ENCODE peak calls at places on chromosomes 7 and 10, in five cellular contexts. M, J, C, D and L are unnamed samples.

GRCh38 chr7:123260428-123260960 is 60.7 kb upstream of the SLC13A1 start:
- DNase-seq in M (no peak), J (no peak), C (no peak), D (no peak), L (no peak)

GRCh38 chr10:73875139-73875475 is 752 bp upstream of the CAMK2G start:
- DNase-seq in M (no peak), J (no peak), C (no peak), D (no peak), L (no peak)

GRCh38 chr10:22316286-22317120 is at the start of gene COMMD3:
- DNase-seq in M (peak), J (peak), C (peak), D (peak), L (peak)

GRCh38 chr7:75611557-75612178 is 119.5 kb downstream of the SPDYE5 start:
- DNase-seq in M (no peak), J (peak), C (peak), D (peak), L (no peak)

GRCh38 chr10:20888620-20889337 is 8.3 kb downstream of the NEBL start:
- DNase-seq in M (peak), J (no peak), C (no peak), D (no peak), L (no peak)

GRCh38 chr10:126571203-126571602 is 99.3 kb downstream of the C10orf90 start:
- DNase-seq in M (no peak), J (no peak), C (peak), D (peak), L (no peak)

GRCh38 chr7:69412331-69413146 is 185.7 kb upstream of the AUTS2 start:
- DNase-seq in M (peak), J (no peak), C (no peak), D (peak), L (no peak)

GRCh38 chr7:129426482-129426881 is 7.8 kb upstream of the STRIP2 start:
- DNase-seq in M (no peak), J (no peak), C (no peak), D (no peak), L (no peak)

GRCh38 chr7:33745934-33746333 is 159.4 kb upstream of the BMPER start:
- DNase-seq in M (peak), J (no peak), C (no peak), D (no peak), L (peak)

GRCh38 chr10:76401006-76401405 is 969.6 kb downstream of the LRMDA start:
- DNase-seq in M (no peak), J (no peak), C (no peak), D (no peak), L (no peak)

GRCh38 chr7:18663321-18663720 is 167.8 kb downstream of the HDAC9 start:
- DNase-seq in M (no peak), J (no peak), C (no peak), D (no peak), L (no peak)

GRCh38 chr10:89207181-89207800 is at the start of gene CH25H:
- DNase-seq in M (peak), J (peak), C (peak), D (peak), L (peak)

GRCh38 chr10:78920011-78920410 is 148.8 kb upstream of the ZMIZ1 start:
- DNase-seq in M (no peak), J (no peak), C (no peak), D (no peak), L (no peak)

GRCh38 chr7:120985130-120985758 is 3.3 kb upstream of the CPED1 start:
- DNase-seq in M (no peak), J (no peak), C (no peak), D (peak), L (peak)

GRCh38 chr7:47568569-47568968 is 13.3 kb downstream of the TNS3 start:
- DNase-seq in M (no peak), J (no peak), C (no peak), D (no peak), L (no peak)

GRCh38 chr10:82961864-82962263 is 1086.9 kb downstream of the NRG3 start:
- DNase-seq in M (no peak), J (no peak), C (no peak), D (peak), L (no peak)

DNA sequence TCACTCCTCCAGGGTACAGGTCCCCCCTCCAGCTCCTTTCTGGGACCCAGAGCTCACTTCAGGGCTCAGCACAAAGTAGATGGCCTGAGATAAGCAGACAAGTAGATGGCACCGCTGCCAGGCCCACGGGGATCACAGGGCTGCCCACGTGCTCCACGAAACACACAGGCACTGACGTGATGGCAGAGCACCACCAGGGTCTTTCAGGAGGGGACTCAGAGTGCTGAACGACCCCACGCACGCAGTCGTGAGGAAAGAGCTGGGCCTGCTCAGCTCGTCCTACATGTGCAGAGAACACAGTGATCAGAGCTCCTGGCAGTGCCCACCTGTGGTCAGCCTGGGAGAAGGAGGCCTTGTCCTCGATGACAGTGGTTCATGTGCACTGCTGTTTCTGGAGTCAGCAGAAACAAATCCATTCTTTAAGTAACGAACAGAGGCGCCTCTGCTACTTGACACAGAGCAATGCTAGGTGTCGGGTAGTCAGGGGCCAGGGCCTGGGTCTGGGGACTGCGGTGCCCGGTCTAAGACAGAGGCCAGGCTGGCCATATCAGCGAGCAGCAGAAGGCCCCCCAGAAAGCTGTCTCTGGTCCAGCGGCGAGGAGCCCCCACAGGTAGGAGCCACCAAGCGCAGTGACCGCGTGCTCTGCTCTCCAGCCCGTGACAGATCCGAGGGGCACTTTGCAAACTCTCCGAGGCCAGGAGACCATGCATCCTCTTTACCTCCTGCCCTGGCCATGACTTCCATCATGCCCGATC is 129.8 kb upstream of the FAM20C start:
- DNase-seq in M (no peak), J (no peak), C (no peak), D (no peak), L (no peak)
- H2BK15ac ChIP-seq in M (no peak), J (peak), C (no peak), D (no peak), L (no peak)

GRCh38 chr10:48552946-48553564 is 51.8 kb downstream of the ARHGAP22 start:
- DNase-seq in M (no peak), J (no peak), C (no peak), D (no peak), L (no peak)

GRCh38 chr10:48554246-48554645 is 50.6 kb downstream of the ARHGAP22 start:
- DNase-seq in M (no peak), J (no peak), C (no peak), D (no peak), L (no peak)

GRCh38 chr10:48555310-48556042 is 49.4 kb downstream of the ARHGAP22 start:
- DNase-seq in M (no peak), J (no peak), C (peak), D (no peak), L (no peak)

GRCh38 chr10:48556065-48556464 is 48.8 kb downstream of the ARHGAP22 start:
- DNase-seq in M (no peak), J (no peak), C (no peak), D (no peak), L (no peak)

GRCh38 chr10:48554668-48555067 is 50.2 kb downstream of the ARHGAP22 start:
- DNase-seq in M (no peak), J (no peak), C (no peak), D (no peak), L (peak)
- H2BK15ac ChIP-seq in M (no peak), J (no peak), C (no peak), D (no peak), L (no peak)

GRCh38 chr10:97944772-97945171 is 85.6 kb downstream of the CRTAC1 start:
- DNase-seq in M (no peak), J (no peak), C (no peak), D (no peak), L (no peak)
- H2BK15ac ChIP-seq in M (no peak), J (no peak), C (no peak), D (no peak), L (no peak)

GRCh38 chr7:2607122-2607912 is 24.5 kb upstream of the TTYH3 start:
- DNase-seq in M (no peak), J (no peak), C (no peak), D (no peak), L (no peak)
- H2BK15ac ChIP-seq in M (no peak), J (no peak), C (no peak), D (no peak), L (no peak)

DNA sequence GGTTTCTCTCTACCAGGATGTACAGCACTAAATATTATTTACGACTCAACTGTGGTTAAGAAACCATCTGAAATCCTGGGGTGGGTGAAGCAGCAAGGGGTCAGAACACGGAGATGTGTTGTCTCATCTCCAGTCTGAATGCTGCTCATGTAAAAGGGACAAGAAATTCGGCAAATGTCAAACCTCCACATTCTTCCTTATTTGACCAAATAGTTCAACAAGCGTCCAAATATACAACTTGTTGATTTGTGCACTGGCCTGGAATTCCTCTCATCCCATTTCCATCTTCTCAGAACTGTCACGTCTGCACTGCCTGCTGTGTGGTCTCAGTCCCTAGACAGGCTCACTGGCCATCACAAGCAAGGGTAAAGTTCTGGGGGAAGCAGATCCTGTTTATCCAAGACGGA is 520.0 kb downstream of the PARD3 start:
- DNase-seq in M (peak), J (no peak), C (no peak), D (no peak), L (peak)
- H2BK15ac ChIP-seq in M (no peak), J (no peak), C (no peak), D (no peak), L (no peak)

GRCh38 chr10:69912584-69912983 is 110.9 kb downstream of the COL13A1 start:
- DNase-seq in M (peak), J (no peak), C (no peak), D (no peak), L (no peak)
- H2BK15ac ChIP-seq in M (no peak), J (no peak), C (no peak), D (no peak), L (no peak)

GRCh38 chr7:2883101-2883500 is 39.0 kb upstream of the GNA12 start:
- DNase-seq in M (no peak), J (no peak), C (no peak), D (no peak), L (no peak)

GRCh38 chr7:2882111-2882510 is 38.0 kb upstream of the GNA12 start:
- DNase-seq in M (no peak), J (no peak), C (no peak), D (no peak), L (no peak)

GRCh38 chr7:2886900-2887299 is 42.8 kb upstream of the GNA12 start:
- DNase-seq in M (peak), J (peak), C (peak), D (peak), L (peak)

GRCh38 chr7:2886391-2886790 is 42.3 kb upstream of the GNA12 start:
- DNase-seq in M (no peak), J (no peak), C (no peak), D (no peak), L (no peak)

GRCh38 chr7:2884161-2884560 is 40.1 kb upstream of the GNA12 start:
- DNase-seq in M (no peak), J (no peak), C (no peak), D (no peak), L (no peak)
- H2BK15ac ChIP-seq in M (no peak), J (no peak), C (no peak), D (no peak), L (no peak)

GRCh38 chr10:123102673-123103072 is 33.1 kb upstream of the HMX3 start:
- DNase-seq in M (no peak), J (no peak), C (peak), D (no peak), L (no peak)
- H2BK15ac ChIP-seq in M (no peak), J (no peak), C (no peak), D (no peak), L (no peak)

DNA sequence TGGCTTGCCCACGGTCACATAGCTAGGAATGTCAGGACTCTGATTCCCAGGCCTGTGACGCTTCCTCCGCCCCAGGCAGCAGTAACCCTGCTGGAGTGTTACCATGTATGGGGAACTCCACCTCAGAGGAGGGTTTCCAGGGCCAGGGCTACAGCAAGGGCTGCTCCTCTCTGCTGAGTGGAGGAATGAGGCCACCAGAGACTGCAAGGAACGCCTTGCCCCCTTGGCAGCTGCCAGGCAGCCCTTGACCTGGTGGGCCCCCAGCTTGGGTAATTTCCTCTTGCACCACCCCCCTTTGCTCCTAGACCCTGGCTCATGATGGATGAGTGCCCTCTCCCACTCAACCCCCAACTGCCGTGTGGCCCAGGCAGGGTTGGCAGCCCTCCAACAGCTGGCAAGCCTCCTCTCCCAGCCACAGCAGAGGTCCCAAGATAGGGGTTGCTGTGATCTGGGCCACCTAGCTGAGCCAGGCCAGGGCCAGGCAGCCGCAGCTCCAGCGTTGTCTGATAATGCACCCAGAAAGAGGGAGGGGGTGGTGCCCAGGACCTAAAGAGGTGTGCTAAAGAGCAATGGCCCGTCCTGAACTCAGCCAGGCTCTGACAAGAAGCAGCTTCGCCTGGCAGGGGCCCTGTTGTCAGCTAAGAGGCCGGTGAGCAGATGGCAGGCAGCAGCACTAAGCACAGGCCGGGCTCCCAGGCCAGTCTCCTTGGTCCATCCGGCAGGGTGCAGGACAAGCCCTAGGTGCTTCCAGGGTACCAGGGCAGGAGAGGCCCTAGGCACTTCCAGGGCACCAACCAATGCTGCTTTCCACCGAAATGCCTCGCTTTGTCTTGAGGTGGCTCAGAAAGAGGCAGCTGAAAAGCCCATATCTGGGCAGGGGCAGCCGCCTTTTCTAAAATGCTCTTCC is 35.4 kb downstream of the DRGX start:
- DNase-seq in M (no peak), J (no peak), C (peak), D (peak), L (no peak)
- H2BK15ac ChIP-seq in M (no peak), J (no peak), C (no peak), D (no peak), L (no peak)

DNA sequence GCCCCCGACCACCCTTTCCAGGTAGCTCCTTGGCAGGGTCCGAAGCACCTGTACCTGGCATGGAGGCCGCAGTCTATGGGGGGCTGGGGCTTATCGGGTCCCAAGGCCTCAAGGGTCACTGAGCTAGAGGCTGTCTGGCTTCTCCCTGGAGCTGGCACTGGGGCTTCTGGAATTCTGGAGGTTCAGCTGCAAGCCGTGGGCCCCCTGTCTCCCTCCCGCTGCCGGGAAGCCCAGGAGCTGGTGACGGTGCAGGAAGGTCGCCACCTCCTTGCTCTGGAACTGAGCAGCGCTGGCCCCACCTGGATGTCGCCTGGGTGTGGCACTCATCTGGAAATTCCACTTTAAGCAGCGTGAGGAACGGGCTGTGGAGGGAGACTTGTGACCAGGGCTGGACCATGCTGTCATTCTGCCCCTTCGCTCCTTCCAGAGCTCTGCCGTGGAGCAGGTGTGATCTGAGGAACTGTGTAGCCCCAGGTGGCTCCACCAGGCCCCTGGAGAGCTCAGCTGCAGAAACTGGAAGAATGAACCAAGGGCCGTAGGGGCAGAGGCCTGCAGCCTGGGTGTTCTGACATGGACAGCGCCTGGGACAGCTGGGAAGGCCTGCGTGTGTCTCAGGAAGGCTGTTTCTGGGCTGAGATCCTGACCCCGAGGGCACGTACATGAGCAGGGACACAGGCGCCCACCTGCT is 129.7 kb upstream of the PPP2R2D start:
- DNase-seq in M (no peak), J (no peak), C (no peak), D (no peak), L (no peak)
- H2BK15ac ChIP-seq in M (no peak), J (peak), C (no peak), D (no peak), L (no peak)